ENCODE peak calls at places on chromosomes 5 and 9, in eight cellular contexts. Y, M, F, U, A, H, Q and D are unnamed samples. For H3K9me2, the result is how much of the 10 kb centered on the place peaks cover.

GRCh38 chr9:3337515-3337914 is 188.3 kb downstream of the RFX3 start:
- DNase-seq in Y (peak), M (no peak), F (no peak), U (no peak), A (peak), H (peak), Q (peak), D (peak)

GRCh38 chr5:118611332-118611945 is 376.9 kb downstream of the DTWD2 start:
- DNase-seq in Y (peak), M (peak), F (peak), U (peak), A (peak), H (peak), Q (peak), D (peak)

GRCh38 chr9:86649913-86650312 is 295.7 kb upstream of the TUT7 start:
- DNase-seq in Y (no peak), M (no peak), F (no peak), U (no peak), A (no peak), H (no peak), Q (no peak), D (no peak)

GRCh38 chr5:91244380-91245073 is 138.6 kb downstream of the ARRDC3 start:
- DNase-seq in Y (no peak), M (no peak), F (no peak), U (peak), A (no peak), H (no peak), Q (no peak), D (no peak)

GRCh38 chr9:95920024-95920423 is 44.5 kb downstream of the ERCC6L2 start:
- DNase-seq in Y (no peak), M (no peak), F (no peak), U (no peak), A (no peak), H (no peak), Q (no peak), D (no peak)

GRCh38 chr5:53877243-53877642 is 316.8 kb downstream of the NDUFS4 start:
- DNase-seq in Y (no peak), M (no peak), F (no peak), U (no peak), A (peak), H (no peak), Q (no peak), D (peak)

GRCh38 chr5:145752534-145752933 is 82.6 kb downstream of the PRELID2 start:
- DNase-seq in Y (no peak), M (no peak), F (no peak), U (no peak), A (no peak), H (no peak), Q (no peak), D (no peak)

GRCh38 chr5:168039485-168040005 is 251.9 kb upstream of the WWC1 start:
- DNase-seq in Y (no peak), M (no peak), F (peak), U (peak), A (no peak), H (no peak), Q (no peak), D (no peak)

GRCh38 chr9:93974151-93974550 is 19.0 kb upstream of the BARX1 start:
- DNase-seq in Y (no peak), M (no peak), F (peak), U (no peak), A (no peak), H (no peak), Q (no peak), D (no peak)

GRCh38 chr5:72355706-72356299 is 35.6 kb downstream of the PTCD2 start:
- DNase-seq in Y (peak), M (no peak), F (no peak), U (peak), A (peak), H (no peak), Q (peak), D (peak)

GRCh38 chr5:66904189-66904588 is 292.4 kb downstream of the CD180 start:
- DNase-seq in Y (no peak), M (no peak), F (no peak), U (peak), A (no peak), H (no peak), Q (no peak), D (no peak)

GRCh38 chr5:155728857-155729683 is 597.9 kb upstream of the SGCD start:
- DNase-seq in Y (peak), M (no peak), F (no peak), U (peak), A (no peak), H (no peak), Q (peak), D (peak)

GRCh38 chr5:94545870-94546625 is 72.4 kb downstream of the KIAA0825 start:
- DNase-seq in Y (no peak), M (no peak), F (no peak), U (no peak), A (no peak), H (no peak), Q (no peak), D (no peak)

GRCh38 chr9:114316605-114317230 is 6.2 kb upstream of the ORM1 start:
- DNase-seq in Y (no peak), M (no peak), F (no peak), U (no peak), A (no peak), H (no peak), Q (no peak), D (no peak)

GRCh38 chr5:99004960-99005359 is 76.2 kb upstream of the CHD1 start:
- DNase-seq in Y (no peak), M (no peak), F (no peak), U (no peak), A (no peak), H (no peak), Q (no peak), D (no peak)

GRCh38 chr5:173020643-173021042 is 35.5 kb upstream of the CREBRF start:
- DNase-seq in Y (no peak), M (no peak), F (no peak), U (no peak), A (no peak), H (no peak), Q (no peak), D (no peak)

GRCh38 chr9:131668439-131669233 is 71.2 kb downstream of the RAPGEF1 start:
- DNase-seq in Y (peak), M (peak), F (no peak), U (no peak), A (peak), H (no peak), Q (peak), D (peak)

GRCh38 chr5:163339148-163339547 is 98.2 kb upstream of the CCNG1 start:
- DNase-seq in Y (no peak), M (no peak), F (no peak), U (no peak), A (peak), H (no peak), Q (no peak), D (peak)

GRCh38 chr9:133968428-133968827 is 23.7 kb downstream of the VAV2 start:
- DNase-seq in Y (no peak), M (no peak), F (no peak), U (no peak), A (no peak), H (no peak), Q (no peak), D (no peak)

GRCh38 chr5:160434022-160434531 is 12.4 kb downstream of the PTTG1 start:
- DNase-seq in Y (peak), M (peak), F (no peak), U (peak), A (no peak), H (no peak), Q (no peak), D (no peak)

GRCh38 chr9:123355761-123356520 is at the start of gene CRB2:
- DNase-seq in Y (peak), M (no peak), F (no peak), U (peak), A (no peak), H (no peak), Q (peak), D (no peak)

GRCh38 chr5:76944638-76945037 is 8.2 kb upstream of the CRHBP start:
- DNase-seq in Y (no peak), M (no peak), F (no peak), U (no peak), A (no peak), H (no peak), Q (no peak), D (no peak)

GRCh38 chr5:173915310-173916005 is 27.3 kb downstream of the CPEB4 start:
- DNase-seq in Y (no peak), M (no peak), F (peak), U (no peak), A (no peak), H (no peak), Q (peak), D (no peak)

GRCh38 chr9:134912126-134912840 is 5.4 kb downstream of the FCN1 start:
- DNase-seq in Y (no peak), M (no peak), F (no peak), U (no peak), A (no peak), H (no peak), Q (peak), D (no peak)

DNA sequence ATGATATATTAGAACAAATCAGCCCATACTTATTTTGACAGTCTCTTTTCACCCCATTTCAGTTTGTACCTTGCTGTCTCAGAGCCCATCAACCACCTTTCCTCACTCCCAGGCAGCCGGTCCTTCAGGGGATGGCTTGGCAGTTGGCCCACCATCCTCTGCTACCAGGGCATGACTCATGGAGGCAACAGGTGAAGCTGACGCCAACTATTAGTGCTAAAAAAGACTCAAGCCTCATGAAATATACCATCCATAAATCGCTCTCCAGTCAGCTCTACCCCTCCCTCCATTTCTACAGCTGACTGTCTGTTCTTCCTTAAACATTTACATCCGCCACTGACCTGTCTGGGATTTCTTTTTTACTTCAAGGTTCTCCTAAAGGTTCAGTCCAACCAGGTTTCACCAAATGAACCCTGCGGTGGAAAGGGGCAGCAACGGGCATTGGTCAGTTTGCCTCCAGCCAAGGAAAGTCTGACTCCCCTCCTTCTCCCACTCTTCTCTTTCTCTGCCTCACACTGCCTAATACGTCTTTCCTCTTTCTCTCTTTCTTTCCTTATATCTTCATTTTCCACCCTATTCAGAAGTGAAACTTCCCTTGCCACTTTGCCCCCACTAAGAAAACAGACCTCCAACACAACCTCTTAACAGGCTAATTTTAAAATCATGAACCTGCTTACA is 439.1 kb downstream of the RAB3C start:
- DNase-seq in Y (no peak), M (no peak), F (no peak), U (no peak), A (peak), H (no peak), Q (no peak), D (no peak)
- TF ChIP-seq EZH2phosphoT487 in Y (no peak), M (no peak), F (no peak), U (no peak), A (no peak), H (no peak), Q (no peak), D (no peak)

GRCh38 chr5:127957701-127958190 is 125.8 kb upstream of the SLC12A2 start:
- DNase-seq in Y (no peak), M (no peak), F (no peak), U (no peak), A (peak), H (no peak), Q (no peak), D (no peak)
- H3K4me2 ChIP-seq in Y (peak), M (no peak), F (no peak), U (peak), A (peak), H (no peak), Q (no peak), D (no peak)

GRCh38 chr5:138901716-138902115 is 26.6 kb upstream of the LRRTM2 start:
- DNase-seq in Y (no peak), M (no peak), F (no peak), U (no peak), A (no peak), H (no peak), Q (no peak), D (no peak)
- H3K9me2 ChIP-seq in Y (under half), M (under half), F (under half), U (under half), A (under half), H (under half), Q (under half), D (under half)

GRCh38 chr5:150077060-150077459 is 9.3 kb downstream of the CSF1R start:
- DNase-seq in Y (no peak), M (no peak), F (no peak), U (no peak), A (no peak), H (no peak), Q (peak), D (no peak)

GRCh38 chr5:150079655-150080461 is 6.5 kb downstream of the CSF1R start:
- DNase-seq in Y (no peak), M (no peak), F (no peak), U (no peak), A (no peak), H (no peak), Q (peak), D (no peak)

GRCh38 chr5:150078802-150079654 is 7.3 kb downstream of the CSF1R start:
- DNase-seq in Y (no peak), M (no peak), F (no peak), U (no peak), A (no peak), H (no peak), Q (peak), D (peak)

GRCh38 chr5:150075806-150076205 is 10.5 kb downstream of the CSF1R start:
- DNase-seq in Y (no peak), M (peak), F (no peak), U (no peak), A (no peak), H (no peak), Q (peak), D (no peak)

GRCh38 chr5:150077996-150078801 is 8.2 kb downstream of the CSF1R start:
- DNase-seq in Y (no peak), M (no peak), F (no peak), U (no peak), A (no peak), H (no peak), Q (peak), D (no peak)
- TF ChIP-seq EZH2phosphoT487 in Y (no peak), M (no peak), F (no peak), U (no peak), A (no peak), H (no peak), Q (no peak), D (no peak)

DNA sequence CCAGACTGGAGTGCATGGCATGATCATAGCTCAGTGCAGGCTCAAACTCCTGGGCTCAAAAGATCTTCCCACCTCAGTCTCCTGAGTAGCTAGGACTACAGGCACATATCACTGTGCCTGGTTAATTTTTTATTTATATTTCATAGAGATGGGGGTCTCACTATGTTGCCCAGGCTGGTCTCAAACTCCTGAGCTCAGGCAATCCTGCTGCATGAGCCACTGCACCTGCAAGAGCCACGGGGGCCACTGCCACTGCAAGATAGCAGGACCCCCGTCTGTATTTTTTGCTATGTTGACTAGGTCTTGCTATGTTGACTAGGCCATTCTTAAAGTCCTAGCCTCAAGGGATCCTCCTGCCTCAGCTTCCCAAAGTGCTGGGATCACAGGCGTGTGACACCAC is 6.5 kb downstream of the CYSTM1 start:
- DNase-seq in Y (no peak), M (no peak), F (no peak), U (no peak), A (no peak), H (no peak), Q (no peak), D (no peak)
- H3K4me2 ChIP-seq in Y (peak), M (no peak), F (peak), U (no peak), A (no peak), H (peak), Q (no peak), D (no peak)

DNA sequence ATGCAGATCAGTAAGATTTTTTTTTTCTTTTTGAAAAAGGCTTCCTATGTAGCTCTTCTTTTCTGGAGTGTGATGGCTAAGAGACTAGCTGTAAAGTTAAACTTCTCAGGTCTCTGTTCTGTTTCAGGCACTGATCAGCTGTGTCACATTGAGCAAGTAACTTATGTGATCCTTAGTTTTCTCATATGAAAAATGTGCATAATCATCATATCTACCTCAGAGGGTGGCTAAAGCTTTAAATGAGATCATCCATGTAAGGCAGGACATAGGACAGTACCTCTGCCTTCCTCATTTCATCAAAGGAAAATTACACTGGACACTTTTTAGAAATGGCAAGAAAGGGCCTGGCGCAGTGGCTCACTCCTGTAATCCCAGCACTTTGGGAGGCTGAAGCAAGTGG is 235.9 kb upstream of the TYRP1 start:
- DNase-seq in Y (no peak), M (no peak), F (no peak), U (no peak), A (no peak), H (no peak), Q (no peak), D (no peak)
- H3K9me2 ChIP-seq in Y (under half), M (under half), F (under half), U (under half), A (under half), H (under half), Q (under half), D (under half)

GRCh38 chr9:98972641-98973545 is 29.2 kb downstream of the COL15A1 start:
- DNase-seq in Y (no peak), M (no peak), F (no peak), U (no peak), A (no peak), H (no peak), Q (no peak), D (no peak)

GRCh38 chr9:98968596-98969337 is 25.1 kb downstream of the COL15A1 start:
- DNase-seq in Y (no peak), M (no peak), F (no peak), U (no peak), A (no peak), H (no peak), Q (no peak), D (no peak)

GRCh38 chr9:98971168-98971914 is 27.6 kb downstream of the COL15A1 start:
- DNase-seq in Y (peak), M (no peak), F (no peak), U (no peak), A (peak), H (no peak), Q (no peak), D (peak)

GRCh38 chr9:98971915-98972223 is 28.2 kb downstream of the COL15A1 start:
- DNase-seq in Y (no peak), M (no peak), F (no peak), U (no peak), A (no peak), H (no peak), Q (no peak), D (no peak)

DNA sequence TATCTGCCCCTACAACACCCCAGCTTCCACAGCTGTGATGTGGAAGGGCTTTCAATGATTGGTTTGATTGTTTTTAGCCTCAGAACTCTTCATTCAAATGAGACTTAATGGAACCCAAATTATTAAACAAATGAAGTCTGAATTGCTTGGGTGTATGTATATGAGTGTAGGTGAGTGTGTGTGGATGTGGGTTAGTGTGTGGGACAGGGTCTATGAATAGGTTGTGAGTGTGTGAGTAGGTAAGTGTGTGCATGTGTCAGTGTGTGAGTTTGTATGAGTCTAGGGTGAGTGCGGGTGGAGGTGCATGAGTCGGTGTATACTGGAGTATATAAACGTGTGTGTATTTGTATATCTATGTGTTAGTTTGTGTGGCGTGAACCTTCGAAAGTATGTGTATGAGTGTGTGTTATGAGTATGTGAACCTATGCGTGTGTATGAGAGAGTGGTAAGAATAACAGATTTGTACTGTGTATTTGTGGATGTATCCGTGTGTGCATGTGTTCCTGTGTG is 26.9 kb downstream of the COL15A1 start:
- DNase-seq in Y (no peak), M (no peak), F (no peak), U (no peak), A (no peak), H (no peak), Q (no peak), D (no peak)
- TF ChIP-seq EZH2phosphoT487 in Y (no peak), M (no peak), F (no peak), U (no peak), A (no peak), H (no peak), Q (no peak), D (no peak)

GRCh38 chr9:135989722-135990467 is 28.7 kb upstream of the UBAC1 start:
- DNase-seq in Y (no peak), M (no peak), F (no peak), U (no peak), A (no peak), H (no peak), Q (no peak), D (no peak)
- H3K4me2 ChIP-seq in Y (no peak), M (peak), F (peak), U (peak), A (peak), H (no peak), Q (no peak), D (no peak)